ENCODE peak calls at places on chromosome 10, in five cellular contexts. One of them, this sample, is unnamed.
A peak's percentile ranks its signal among the peaks of the same experiment; 100 is the strongest.

GRCh38 chr10:33967721-33968120 is 633.3 kb upstream of the NRP1 start:
- DNase-seq in RWPE1: no peak
- DNase-seq in neuronal stem cell: no peak
- DNase-seq in ascending aorta: no peak
- DNase-seq in astrocyte: no peak
- DNase-seq in this sample: no peak

GRCh38 chr10:109480836-109481235 is 442.5 kb downstream of the XPNPEP1 start:
- DNase-seq in astrocyte: peak; percentile 1
- DNase-seq in ascending aorta: no peak
- DNase-seq in neuronal stem cell: no peak
- DNase-seq in RWPE1: no peak
- DNase-seq in this sample: no peak

GRCh38 chr10:121734517-121735137 is 136.4 kb upstream of the FGFR2 start:
- DNase-seq in neuronal stem cell: no peak
- DNase-seq in RWPE1: peak; percentile 55
- DNase-seq in astrocyte: no peak
- DNase-seq in ascending aorta: no peak
- DNase-seq in this sample: no peak

GRCh38 chr10:15363031-15363430 is 8.1 kb downstream of the FAM171A1 start:
- DNase-seq in RWPE1: no peak
- DNase-seq in astrocyte: no peak
- DNase-seq in ascending aorta: no peak
- DNase-seq in neuronal stem cell: no peak
- DNase-seq in this sample: no peak

GRCh38 chr10:59808896-59809643 is 55.8 kb upstream of the MRLN start:
- DNase-seq in astrocyte: peak; percentile 38
- DNase-seq in neuronal stem cell: peak; percentile 38
- DNase-seq in RWPE1: peak; percentile 23
- DNase-seq in ascending aorta: no peak
- DNase-seq in this sample: peak; percentile 23

GRCh38 chr10:99375444-99375843 is 46.3 kb downstream of the CNNM1 start:
- DNase-seq in ascending aorta: no peak
- DNase-seq in astrocyte: peak; percentile 10
- DNase-seq in neuronal stem cell: no peak
- DNase-seq in RWPE1: no peak
- DNase-seq in this sample: no peak

GRCh38 chr10:33483124-33483794 is 148.8 kb upstream of the NRP1 start:
- DNase-seq in astrocyte: no peak
- DNase-seq in neuronal stem cell: peak; percentile 52
- DNase-seq in ascending aorta: no peak
- DNase-seq in RWPE1: no peak
- DNase-seq in this sample: no peak

GRCh38 chr10:74174533-74174932 is 23.5 kb downstream of the ADK start:
- DNase-seq in neuronal stem cell: no peak
- DNase-seq in ascending aorta: no peak
- DNase-seq in astrocyte: no peak
- DNase-seq in RWPE1: no peak
- DNase-seq in this sample: no peak

GRCh38 chr10:7896297-7896696 is 78.0 kb downstream of the TAF3 start:
- DNase-seq in astrocyte: no peak
- DNase-seq in ascending aorta: no peak
- DNase-seq in RWPE1: no peak
- DNase-seq in neuronal stem cell: no peak
- DNase-seq in this sample: no peak

GRCh38 chr10:127162841-127163240 is 33.5 kb downstream of the INSYN2A start:
- DNase-seq in ascending aorta: no peak
- DNase-seq in astrocyte: no peak
- DNase-seq in neuronal stem cell: no peak
- DNase-seq in RWPE1: no peak
- DNase-seq in this sample: no peak

GRCh38 chr10:57657164-57657765 is 610.4 kb downstream of the IPMK start:
- DNase-seq in neuronal stem cell: peak; percentile 70
- DNase-seq in astrocyte: peak; percentile 22
- DNase-seq in RWPE1: peak; percentile 59
- DNase-seq in ascending aorta: no peak
- DNase-seq in this sample: no peak

GRCh38 chr10:77165445-77166316 is 471.9 kb downstream of the KCNMA1 start:
- DNase-seq in RWPE1: peak; percentile 57
- DNase-seq in ascending aorta: no peak
- DNase-seq in neuronal stem cell: peak; percentile 73
- DNase-seq in astrocyte: peak; percentile 39
- DNase-seq in this sample: peak; percentile 21

GRCh38 chr10:123614888-123615287 is 51.3 kb upstream of the GPR26 start:
- DNase-seq in RWPE1: peak; percentile 77
- DNase-seq in neuronal stem cell: peak; percentile 87
- DNase-seq in ascending aorta: no peak
- DNase-seq in astrocyte: peak; percentile 18
- DNase-seq in this sample: no peak

GRCh38 chr10:64211466-64211865 is 690.3 kb downstream of the REEP3 start:
- DNase-seq in neuronal stem cell: no peak
- DNase-seq in ascending aorta: no peak
- DNase-seq in astrocyte: no peak
- DNase-seq in RWPE1: no peak
- DNase-seq in this sample: no peak

GRCh38 chr10:74917481-74918077 is 91.2 kb downstream of the KAT6B start:
- DNase-seq in RWPE1: peak; percentile 89
- DNase-seq in astrocyte: peak; percentile 90
- DNase-seq in ascending aorta: no peak
- DNase-seq in neuronal stem cell: no peak
- DNase-seq in this sample: no peak

GRCh38 chr10:30047924-30048531 is 11.4 kb downstream of the JCAD start:
- DNase-seq in RWPE1: no peak
- DNase-seq in astrocyte: no peak
- DNase-seq in neuronal stem cell: no peak
- DNase-seq in ascending aorta: no peak
- DNase-seq in this sample: no peak

GRCh38 chr10:119422685-119423509 is 119.6 kb downstream of the RGS10 start:
- DNase-seq in astrocyte: no peak
- DNase-seq in ascending aorta: no peak
- DNase-seq in neuronal stem cell: no peak
- DNase-seq in RWPE1: no peak
- DNase-seq in this sample: no peak

GRCh38 chr10:61135276-61135721 is 191.3 kb upstream of the RHOBTB1 start:
- DNase-seq in astrocyte: no peak
- DNase-seq in RWPE1: no peak
- DNase-seq in neuronal stem cell: no peak
- DNase-seq in ascending aorta: no peak
- DNase-seq in this sample: no peak

GRCh38 chr10:90179696-90180407 is 478.5 kb downstream of the KIF20B start:
- DNase-seq in RWPE1: peak; percentile 95
- DNase-seq in ascending aorta: no peak
- DNase-seq in astrocyte: peak; percentile 96
- DNase-seq in neuronal stem cell: no peak
- DNase-seq in this sample: no peak

GRCh38 chr10:8392216-8392615 is 337.7 kb downstream of the GATA3 start:
- DNase-seq in RWPE1: no peak
- DNase-seq in neuronal stem cell: no peak
- DNase-seq in astrocyte: peak; percentile 86
- DNase-seq in ascending aorta: no peak
- DNase-seq in this sample: no peak

GRCh38 chr10:69963178-69963834 is 89.3 kb upstream of the MACROH2A2 start:
- DNase-seq in astrocyte: no peak
- DNase-seq in neuronal stem cell: no peak
- DNase-seq in RWPE1: no peak
- DNase-seq in ascending aorta: no peak
- DNase-seq in this sample: no peak

GRCh38 chr10:52662255-52662654 is 110.3 kb downstream of the MBL2 start:
- DNase-seq in ascending aorta: no peak
- DNase-seq in neuronal stem cell: no peak
- DNase-seq in RWPE1: no peak
- DNase-seq in astrocyte: no peak
- DNase-seq in this sample: no peak

GRCh38 chr10:21398549-21399345 is 126.7 kb downstream of the SKIDA1 start:
- DNase-seq in neuronal stem cell: no peak
- DNase-seq in astrocyte: peak; percentile 74
- DNase-seq in RWPE1: peak; percentile 80
- DNase-seq in ascending aorta: no peak
- DNase-seq in this sample: no peak

GRCh38 chr10:14812271-14812670 is 25.6 kb downstream of the CDNF start:
- DNase-seq in neuronal stem cell: no peak
- DNase-seq in ascending aorta: no peak
- DNase-seq in RWPE1: no peak
- DNase-seq in astrocyte: no peak
- DNase-seq in this sample: no peak

GRCh38 chr10:99506416-99506815 is 26.3 kb upstream of the NKX2-3 start:
- DNase-seq in astrocyte: no peak
- DNase-seq in neuronal stem cell: no peak
- DNase-seq in ascending aorta: no peak
- DNase-seq in RWPE1: no peak
- DNase-seq in this sample: no peak

GRCh38 chr10:5559642-5560141 is 34.9 kb downstream of the CALML3 start:
- DNase-seq in neuronal stem cell: no peak
- DNase-seq in RWPE1: no peak
- DNase-seq in ascending aorta: no peak
- DNase-seq in astrocyte: peak; percentile 84
- DNase-seq in this sample: no peak

GRCh38 chr10:49605177-49605938 is 4.8 kb upstream of the SLC18A3 start:
- DNase-seq in ascending aorta: no peak
- DNase-seq in astrocyte: no peak
- DNase-seq in neuronal stem cell: no peak
- DNase-seq in RWPE1: no peak
- DNase-seq in this sample: peak; percentile 15

GRCh38 chr10:112980908-112981307 is 30.9 kb downstream of the TCF7L2 start:
- DNase-seq in neuronal stem cell: no peak
- DNase-seq in astrocyte: no peak
- DNase-seq in ascending aorta: no peak
- DNase-seq in RWPE1: no peak
- DNase-seq in this sample: no peak

GRCh38 chr10:30788307-30788706 is 158.8 kb upstream of the LYZL2 start:
- DNase-seq in neuronal stem cell: no peak
- DNase-seq in astrocyte: peak; percentile 41
- DNase-seq in RWPE1: no peak
- DNase-seq in ascending aorta: no peak
- DNase-seq in this sample: no peak

GRCh38 chr10:69957516-69958231 is 95.0 kb upstream of the MACROH2A2 start:
- DNase-seq in ascending aorta: no peak
- DNase-seq in neuronal stem cell: no peak
- DNase-seq in RWPE1: no peak
- DNase-seq in astrocyte: no peak
- DNase-seq in this sample: no peak

GRCh38 chr10:110903280-110904278 is 15.4 kb downstream of the BBIP1 start:
- DNase-seq in ascending aorta: no peak
- DNase-seq in RWPE1: no peak
- DNase-seq in neuronal stem cell: no peak
- DNase-seq in astrocyte: no peak
- DNase-seq in this sample: no peak

GRCh38 chr10:79018591-79019011 is 50.2 kb upstream of the ZMIZ1 start:
- DNase-seq in RWPE1: peak; percentile 98
- DNase-seq in neuronal stem cell: no peak
- DNase-seq in astrocyte: peak; percentile 13
- DNase-seq in ascending aorta: no peak
- DNase-seq in this sample: no peak

This sample was measured in substantia nigra.